ENCODE peak calls at places on chromosome 10, in four cellular contexts. J, C, R and X are unnamed samples.
A peak's percentile ranks its signal among the peaks of the same experiment; 100 is the strongest.

GRCh38 chr10:11776080-11776479 is 33.9 kb downstream of the ECHDC3 start:
- DNase-seq in J (no peak), C (no peak), R (peak; percentile 30), X (no peak)

GRCh38 chr10:558891-559766 is 130.3 kb downstream of the DIP2C start:
- DNase-seq in J (no peak), C (no peak), R (no peak), X (no peak)

GRCh38 chr10:30491204-30491603 is 57.2 kb downstream of the MAP3K8 start:
- DNase-seq in J (peak; percentile 94), C (no peak), R (peak; percentile 25), X (no peak)

GRCh38 chr10:14074062-14074884 is 256.5 kb downstream of the FRMD4A start:
- DNase-seq in J (no peak), C (peak; percentile 47), R (peak; percentile 94), X (no peak)

GRCh38 chr10:92080244-92080643 is 156.7 kb downstream of the BTAF1 start:
- DNase-seq in J (no peak), C (no peak), R (no peak), X (no peak)

GRCh38 chr10:101062231-101063161 is 707 bp downstream of the KAZALD1 start:
- DNase-seq in J (peak; percentile 46), C (peak; percentile 32), R (no peak), X (peak; percentile 79)

GRCh38 chr10:71284544-71285179 is 34.4 kb upstream of the SLC29A3 start:
- DNase-seq in J (no peak), C (no peak), R (no peak), X (no peak)

GRCh38 chr10:23158370-23158769 is 33.7 kb upstream of the PTF1A start:
- DNase-seq in J (peak; percentile 52), C (peak; percentile 50), R (peak; percentile 79), X (peak; percentile 77)

GRCh38 chr10:96576277-96576980 is 10.4 kb downstream of the TM9SF3 start:
- DNase-seq in J (no peak), C (no peak), R (no peak), X (no peak)

GRCh38 chr10:71349401-71349800 is 30.3 kb downstream of the SLC29A3 start:
- DNase-seq in J (no peak), C (no peak), R (peak; percentile 84), X (no peak)

GRCh38 chr10:129056734-129057689 is 410.0 kb upstream of the MGMT start:
- DNase-seq in J (no peak), C (no peak), R (no peak), X (no peak)